ENCODE peak calls at places on chromosomes 16 and 17, in eight cellular contexts. S, F, Y, O, U, G, P and L are unnamed samples.

GRCh38 chr17:14197582-14197981 is 39.1 kb downstream of the CDRT15 start:
- DNase-seq in U (no peak), G (no peak), Y (no peak), S (no peak), O (no peak), F (no peak), P (no peak), L (peak; percentile 90)

GRCh38 chr16:12078405-12079245 is 102.1 kb downstream of the SNX29 start:
- DNase-seq in F (no peak), P (no peak), G (no peak), S (no peak), Y (no peak), O (no peak), U (no peak), L (no peak)

GRCh38 chr16:63617990-63618763 is 1503.7 kb downstream of the CDH11 start:
- DNase-seq in G (no peak), U (no peak), O (no peak), Y (no peak), P (no peak), S (no peak), F (peak; percentile 12), L (no peak)

GRCh38 chr16:80366023-80366422 is 174.8 kb upstream of the DYNLRB2 start:
- DNase-seq in U (no peak), P (no peak), G (no peak), S (no peak), O (no peak), F (no peak), Y (no peak), L (no peak)

GRCh38 chr17:57438031-57438731 is 181.9 kb downstream of the MSI2 start:
- DNase-seq in P (no peak), U (no peak), Y (no peak), S (no peak), G (no peak), F (no peak), O (no peak), L (no peak)

GRCh38 chr17:10730956-10731879 is 1.4 kb upstream of the TMEM220 start:
- DNase-seq in O (no peak), Y (no peak), P (no peak), G (no peak), U (no peak), F (no peak), S (no peak), L (no peak)

GRCh38 chr17:50779747-50780363 is 12.5 kb upstream of the ANKRD40CL start:
- DNase-seq in O (no peak), G (no peak), U (no peak), P (no peak), F (no peak), Y (no peak), S (no peak), L (peak; percentile 54)

GRCh38 chr16:80656161-80656560 is 115.4 kb downstream of the DYNLRB2 start:
- DNase-seq in P (no peak), U (no peak), O (no peak), G (no peak), F (no peak), Y (no peak), S (no peak), L (no peak)

GRCh38 chr17:39223907-39224777 is 1.6 kb downstream of the STAC2 start:
- DNase-seq in Y (no peak), O (no peak), S (no peak), U (no peak), P (no peak), F (no peak), G (no peak), L (no peak)

GRCh38 chr16:89827383-89828198 is 684 bp upstream of the SPIRE2 start:
- DNase-seq in G (peak; percentile 40), O (no peak), Y (peak; percentile 33), S (no peak), P (no peak), F (peak; percentile 81), U (peak; percentile 25), L (no peak)

GRCh38 chr17:39547713-39548478 is 59.8 kb downstream of the NEUROD2 start:
- DNase-seq in O (peak; percentile 79), F (peak; percentile 57), G (peak; percentile 6), Y (peak; percentile 55), P (no peak), S (no peak), U (peak; percentile 62), L (peak; percentile 87)

GRCh38 chr16:11949527-11949926 is 7.7 kb upstream of the NPIPB2 start:
- DNase-seq in O (peak; percentile 82), S (no peak), Y (peak; percentile 68), U (no peak), P (no peak), G (no peak), F (peak; percentile 45), L (peak; percentile 36)

GRCh38 chr16:27767081-27767480 is 217.1 kb downstream of the KATNIP start:
- DNase-seq in Y (no peak), P (no peak), S (no peak), G (no peak), F (no peak), O (no peak), U (no peak), L (no peak)

DNA sequence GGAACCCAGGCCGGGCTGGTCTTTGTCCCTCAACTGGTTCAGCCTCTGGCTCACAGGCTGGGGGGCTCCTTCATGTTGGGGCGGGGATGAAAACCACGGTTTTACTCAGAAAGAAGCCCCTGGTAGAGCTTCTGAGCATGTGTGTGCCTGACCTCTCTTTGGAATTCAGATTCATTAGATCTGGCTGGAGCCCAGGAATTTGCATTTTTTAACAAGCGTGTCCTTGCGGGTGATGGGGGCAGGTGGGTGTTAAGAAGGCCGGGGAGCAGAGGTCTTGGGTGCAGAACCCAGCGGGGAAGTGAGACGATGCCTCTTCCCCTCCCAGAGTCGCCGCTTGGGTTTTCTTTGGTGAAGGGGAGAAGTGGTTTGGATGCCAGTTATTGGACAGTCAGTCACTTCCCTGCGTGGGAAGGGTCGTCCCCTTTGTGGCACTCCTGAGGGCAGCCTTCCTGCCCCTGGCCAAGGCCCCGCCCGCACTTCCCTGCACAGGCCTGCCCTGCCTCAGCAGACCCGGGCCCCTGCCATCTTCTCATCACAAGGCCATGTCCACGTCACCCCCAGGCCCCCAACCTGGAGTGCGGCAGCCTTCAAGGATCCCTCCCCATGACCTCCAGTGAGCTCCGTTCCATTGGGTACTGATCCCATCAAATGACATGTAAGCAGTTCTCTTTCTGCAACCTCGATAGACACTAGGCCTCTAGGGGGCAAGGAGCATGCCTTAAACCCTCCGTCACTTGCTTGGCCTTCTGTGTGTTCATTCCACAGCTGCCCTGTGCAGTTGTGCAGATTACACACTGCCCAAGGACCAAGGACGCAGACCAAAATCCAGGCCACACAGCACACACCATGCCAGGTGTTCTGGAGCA is 177.7 kb upstream of the CIBAR2 start:
- DNase-seq in Y (no peak), P (no peak), G (no peak), U (no peak), F (no peak), O (no peak), S (no peak), L (no peak)
- TF ChIP-seq CTCF in Y (no peak), P (no peak), G (no peak), U (no peak), F (no peak), O (no peak), S (no peak), L (no peak)

GRCh38 chr17:64773836-64774761 is 112.0 kb upstream of the SMURF2 start:
- DNase-seq in G (peak; percentile 40), Y (peak; percentile 96), O (no peak), P (no peak), F (peak; percentile 60), S (no peak), U (no peak), L (no peak)
- TF ChIP-seq CTCF in G (peak; percentile 83), Y (peak; percentile 87), O (peak; percentile 26), P (peak; percentile 65), F (peak; percentile 59), S (peak; percentile 66), U (no peak), L (no peak)

DNA sequence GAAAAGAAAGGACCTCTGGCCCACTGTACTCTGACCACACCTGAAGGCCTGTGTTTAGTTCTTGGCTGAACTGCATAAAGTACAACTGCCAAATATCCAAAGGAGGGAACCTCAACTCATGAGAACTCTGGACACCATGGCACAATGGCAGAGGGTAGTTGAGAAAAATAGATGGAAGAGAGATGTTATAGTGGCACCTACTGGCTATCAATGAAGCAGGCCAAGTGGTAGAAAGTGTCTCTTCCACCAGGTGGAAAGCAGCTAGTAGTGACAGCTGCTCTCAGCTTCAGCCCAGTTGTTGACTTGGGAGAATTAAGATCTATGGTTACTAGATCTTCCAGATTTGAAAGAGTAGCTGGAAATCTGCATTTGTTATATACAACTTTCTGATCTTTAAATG is 3.2 kb downstream of the MED31 start:
- DNase-seq in U (no peak), F (peak; percentile 11), O (no peak), Y (peak; percentile 52), G (no peak), P (no peak), S (no peak), L (no peak)
- TF ChIP-seq CTCF in U (no peak), F (peak; percentile 15), O (peak; percentile 35), Y (peak; percentile 69), G (peak; percentile 25), P (peak; percentile 66), S (peak; percentile 21), L (no peak)

GRCh38 chr17:6495450-6496115 is 51.3 kb downstream of the PIMREG start:
- DNase-seq in S (no peak), Y (no peak), F (no peak), G (no peak), P (no peak), O (no peak), U (no peak), L (no peak)
- TF ChIP-seq CTCF in S (no peak), Y (no peak), F (peak; percentile 8), G (peak; percentile 16), P (peak; percentile 26), O (peak; percentile 26), U (no peak), L (no peak)

DNA sequence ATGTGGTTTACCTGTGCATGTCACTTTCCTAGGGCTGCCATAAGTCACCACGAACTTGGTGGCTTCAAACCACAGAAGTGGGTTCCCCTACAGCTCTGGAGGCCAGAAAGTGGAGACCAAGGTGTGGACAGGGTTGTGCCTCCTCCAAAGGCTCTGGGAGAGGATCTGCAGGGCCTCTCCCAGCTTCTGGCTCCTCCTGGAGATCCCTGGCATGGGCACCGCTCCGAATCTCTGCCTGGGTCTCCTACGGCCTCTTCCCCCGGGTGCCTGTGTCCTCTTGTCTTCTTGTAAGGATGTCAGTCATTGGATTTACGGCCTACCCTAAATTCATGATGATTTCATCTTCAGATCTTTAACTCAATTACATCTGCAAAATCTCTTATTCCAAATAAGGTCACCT is 2.5 kb upstream of the SRRM2 start:
- DNase-seq in O (no peak), G (no peak), U (no peak), S (no peak), P (no peak), Y (no peak), F (no peak), L (no peak)
- TF ChIP-seq CTCF in O (no peak), G (no peak), U (no peak), S (no peak), P (no peak), Y (no peak), F (no peak), L (no peak)

GRCh38 chr16:4377573-4378146 is 6.0 kb downstream of the VASN start:
- DNase-seq in S (no peak), Y (no peak), F (no peak), P (no peak), O (no peak), G (no peak), U (no peak), L (no peak)
- TF ChIP-seq CTCF in S (no peak), Y (no peak), F (peak; percentile 16), P (peak; percentile 30), O (no peak), G (peak; percentile 11), U (no peak), L (no peak)